ENCODE peak calls at places on chromosomes 12 and 14, in five cellular contexts. Q is body of pancreas, N is adrenal gland, M is spleen, P is PC-3. H is an unnamed sample. For H3K36me3 and H3K9me3, the result is how much of the 10 kb centered on the place peaks cover.

GRCh38 chr12:106227641-106228319 is 20.0 kb downstream of the CKAP4 start:
- DNase-seq in Q (no peak), M (peak), P (peak), N (no peak), H (no peak)

GRCh38 chr14:20327005-20327869 is 5.8 kb downstream of the CCNB1IP1 start:
- DNase-seq in Q (no peak), P (peak), N (no peak), M (no peak), H (no peak)

GRCh38 chr12:55899035-55899434 is 28.7 kb downstream of the PYM1 start:
- DNase-seq in Q (no peak), M (no peak), N (no peak), P (no peak), H (no peak)

GRCh38 chr12:55816876-55817351 is 610 bp downstream of the SARNP start:
- DNase-seq in M (no peak), N (peak), P (peak), Q (no peak), H (no peak)

GRCh38 chr12:93734784-93735183 is 57.6 kb downstream of the CRADD start:
- DNase-seq in P (no peak), Q (no peak), N (no peak), M (no peak), H (no peak)

GRCh38 chr12:1463073-1463905 is 131.1 kb downstream of the FBXL14 start:
- DNase-seq in N (no peak), M (no peak), P (no peak), Q (no peak), H (no peak)

GRCh38 chr14:92597873-92598548 is 84.4 kb downstream of the RIN3 start:
- DNase-seq in N (no peak), Q (no peak), M (no peak), P (no peak), H (no peak)

GRCh38 chr12:101792046-101792931 is 38.5 kb downstream of the GNPTAB start:
- DNase-seq in Q (no peak), N (no peak), P (peak), M (no peak), H (no peak)

GRCh38 chr12:89060133-89060532 is 292.2 kb downstream of the DUSP6 start:
- DNase-seq in M (no peak), Q (no peak), N (no peak), P (no peak), H (no peak)

GRCh38 chr12:6570264-6570887 is 2.3 kb upstream of the NOP2 start:
- DNase-seq in M (peak), P (peak), N (peak), Q (peak), H (peak)

GRCh38 chr12:3998968-3999792 is 126.0 kb upstream of the PARP11 start:
- DNase-seq in P (no peak), M (no peak), Q (peak), N (no peak), H (no peak)

GRCh38 chr14:95242870-95243269 is 76.8 kb downstream of the CLMN start:
- DNase-seq in M (no peak), Q (no peak), P (no peak), N (no peak), H (no peak)

GRCh38 chr12:109192358-109192757 is 76.0 kb downstream of the ACACB start:
- DNase-seq in M (no peak), Q (no peak), P (peak), N (peak), H (peak)

GRCh38 chr12:464484-465267 is 4.9 kb downstream of the B4GALNT3 start:
- DNase-seq in N (peak), P (no peak), Q (no peak), M (no peak), H (no peak)

GRCh38 chr12:2797721-2798418 is 3.1 kb downstream of the FKBP4 start:
- DNase-seq in M (no peak), Q (peak), N (peak), P (no peak), H (no peak)

GRCh38 chr14:21268612-21269251 is 510 bp downstream of the HNRNPC start:
- DNase-seq in Q (peak), P (peak), N (peak), M (no peak), H (no peak)

GRCh38 chr12:8475508-8475907 is 19.7 kb downstream of the CLEC6A start:
- DNase-seq in Q (no peak), P (no peak), M (no peak), N (no peak), H (no peak)

GRCh38 chr12:49905718-49906314 is 2.1 kb upstream of the FAIM2 start:
- DNase-seq in N (no peak), Q (no peak), P (no peak), M (peak), H (no peak)

GRCh38 chr14:50670196-50670875 is 2.2 kb upstream of the SAV1 start:
- DNase-seq in N (no peak), Q (no peak), M (no peak), P (no peak), H (no peak)

GRCh38 chr14:77344597-77344996 is 23.8 kb downstream of the GSTZ1 start:
- DNase-seq in M (no peak), N (no peak), Q (no peak), P (peak), H (no peak)

GRCh38 chr12:132513070-132513398 is 23.1 kb downstream of the FBRSL1 start:
- DNase-seq in N (no peak), P (no peak), Q (no peak), M (no peak), H (no peak)

GRCh38 chr12:49017764-49018281 is 753 bp downstream of the PRKAG1 start:
- DNase-seq in M (no peak), P (peak), Q (no peak), N (peak), H (peak)

GRCh38 chr12:107386569-107386968 is 293.2 kb upstream of the CRY1 start:
- DNase-seq in Q (no peak), M (no peak), P (no peak), N (no peak), H (no peak)

GRCh38 chr12:113325938-113326337 is 9.0 kb downstream of the SLC8B1 start:
- DNase-seq in Q (peak), M (no peak), N (peak), P (no peak), H (peak)

GRCh38 chr14:95106966-95107365 is 50.4 kb downstream of the DICER1 start:
- DNase-seq in N (no peak), Q (no peak), M (no peak), P (peak), H (peak)

GRCh38 chr14:100030441-100031153 is 34.6 kb upstream of the EVL start:
- DNase-seq in P (peak), M (no peak), Q (no peak), N (peak), H (peak)

GRCh38 chr14:101078105-101078891 is 174.8 kb upstream of the RTL1 start:
- DNase-seq in P (no peak), M (no peak), N (no peak), Q (no peak), H (no peak)

GRCh38 chr14:101075801-101076413 is 172.4 kb upstream of the RTL1 start:
- DNase-seq in Q (no peak), M (peak), P (no peak), N (peak), H (no peak)

GRCh38 chr14:101078892-101079221 is 175.3 kb upstream of the RTL1 start:
- DNase-seq in M (peak), Q (no peak), N (peak), P (no peak), H (no peak)

GRCh38 chr14:101076451-101077220 is 173.1 kb upstream of the RTL1 start:
- DNase-seq in Q (no peak), P (no peak), M (peak), N (peak), H (no peak)

DNA sequence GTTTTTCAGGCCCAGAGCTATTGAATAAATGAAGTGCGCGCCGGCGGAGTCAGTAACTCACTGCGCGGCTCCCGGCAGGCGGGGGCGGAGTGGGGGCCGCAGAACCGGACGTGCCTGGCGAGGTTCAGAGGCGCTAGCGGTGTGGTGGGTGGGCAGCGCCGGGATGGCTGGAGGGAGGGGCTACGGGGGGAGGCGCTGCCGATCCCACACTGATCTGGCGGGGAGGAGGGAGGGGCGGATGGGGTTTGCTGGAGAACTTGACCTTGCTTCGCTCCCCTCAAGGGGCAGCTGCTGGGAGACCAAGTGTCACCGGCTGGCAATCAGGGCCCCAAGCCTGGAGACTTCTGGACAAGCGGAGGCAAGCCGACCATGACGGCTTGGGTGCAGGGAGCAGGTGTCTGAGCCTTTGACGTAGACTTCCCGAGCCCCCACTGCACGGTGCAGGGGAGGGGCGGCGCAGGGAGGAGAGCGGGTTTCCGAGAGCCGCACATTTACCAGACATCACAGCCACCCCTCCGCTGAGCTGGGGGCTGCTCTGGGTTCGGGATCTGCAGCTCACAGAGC is 174.1 kb upstream of the RTL1 start:
- DNase-seq in M (peak), P (no peak), N (peak), Q (no peak), H (no peak)
- H3K4me3 ChIP-seq in M (no peak), P (no peak), N (no peak), Q (no peak), H (no peak)

DNA sequence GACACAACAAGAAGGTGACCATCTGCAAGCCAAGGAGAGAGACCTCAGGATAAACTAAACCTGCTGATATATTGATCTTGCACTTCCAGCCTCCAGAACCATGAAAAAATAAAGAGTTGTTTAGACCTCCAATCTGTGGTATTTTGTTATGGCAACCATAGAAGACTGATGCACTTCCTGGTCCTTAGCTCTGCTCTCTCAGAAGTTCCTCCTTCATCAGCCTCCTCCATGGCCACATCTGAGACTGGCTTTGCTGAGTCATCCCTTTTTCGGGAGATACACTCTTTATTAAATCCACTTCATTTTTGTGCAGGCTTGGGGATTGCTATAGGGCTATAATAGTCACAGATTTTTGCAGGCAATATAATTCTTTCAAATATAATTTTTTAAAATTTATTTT is 89.6 kb upstream of the ATF7IP start:
- DNase-seq in M (no peak), P (no peak), Q (no peak), N (no peak), H (no peak)
- H3K36me3 ChIP-seq in M (under half), P (under half), Q (under half), N (under half), H (under half)

GRCh38 chr14:106069786-106070185 is 543.4 kb downstream of the TMEM121 start:
- DNase-seq in Q (no peak), M (no peak), P (no peak), N (no peak), H (no peak)

GRCh38 chr14:106070242-106070641 is 543.9 kb downstream of the TMEM121 start:
- DNase-seq in N (no peak), P (no peak), M (no peak), Q (no peak), H (no peak)

GRCh38 chr14:106062502-106063272 is 536.3 kb downstream of the TMEM121 start:
- DNase-seq in N (no peak), Q (no peak), M (no peak), P (no peak), H (no peak)

DNA sequence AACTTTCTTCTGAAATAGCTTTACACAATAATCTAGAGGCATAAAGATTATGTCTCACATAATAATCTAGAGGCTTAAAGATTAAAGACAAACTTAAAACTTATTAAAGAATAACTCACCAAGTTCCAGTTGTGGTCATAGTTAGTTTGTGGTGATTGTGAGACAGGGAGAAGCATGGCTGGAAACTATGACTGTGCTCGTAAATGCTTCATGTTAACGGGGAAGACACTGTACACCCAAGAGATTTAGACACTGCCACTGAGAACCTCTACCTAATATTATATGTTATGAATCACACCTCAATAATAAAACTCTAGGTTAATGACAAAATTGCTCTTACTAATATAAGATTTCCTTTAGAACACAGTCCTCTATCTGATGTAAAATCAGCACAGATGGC is 541.6 kb downstream of the TMEM121 start:
- DNase-seq in P (no peak), N (no peak), Q (no peak), M (no peak), H (no peak)
- H3K9me3 ChIP-seq in P (under half), N (under half), Q (under half), M (under half), H (under half)

DNA sequence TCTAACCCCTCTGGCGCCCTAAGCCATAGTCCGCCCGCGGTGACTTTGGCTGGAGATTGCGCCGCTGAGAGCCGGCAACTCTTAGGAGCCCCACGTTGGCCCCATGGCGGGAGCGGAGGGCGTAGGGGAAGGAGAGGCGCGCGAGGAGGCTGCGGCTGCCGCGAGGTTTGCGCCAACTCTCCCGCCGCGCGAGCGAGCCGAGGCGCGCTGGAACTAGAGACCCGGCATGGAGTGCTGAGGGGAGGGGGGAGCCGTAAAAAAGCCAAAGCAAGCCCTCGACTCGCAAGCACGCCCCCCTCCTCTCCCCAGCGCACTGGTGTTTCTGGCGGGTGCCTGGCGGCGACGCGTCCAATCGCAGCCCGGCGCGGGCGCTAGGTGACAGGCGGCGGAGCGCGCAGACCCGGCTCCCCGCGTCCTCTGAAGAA is at the start of gene SYT10:
- DNase-seq in N (no peak), Q (no peak), P (no peak), M (peak), H (peak)
- H3K4me3 ChIP-seq in N (peak), Q (no peak), P (no peak), M (peak), H (peak)

GRCh38 chr12:104212516-104212915 is 3.1 kb upstream of the TXNRD1 start:
- DNase-seq in M (no peak), P (no peak), Q (no peak), N (no peak), H (no peak)
- H3K36me3 ChIP-seq in M (under half), P (under half), Q (under half), N (under half), H (under half)

DNA sequence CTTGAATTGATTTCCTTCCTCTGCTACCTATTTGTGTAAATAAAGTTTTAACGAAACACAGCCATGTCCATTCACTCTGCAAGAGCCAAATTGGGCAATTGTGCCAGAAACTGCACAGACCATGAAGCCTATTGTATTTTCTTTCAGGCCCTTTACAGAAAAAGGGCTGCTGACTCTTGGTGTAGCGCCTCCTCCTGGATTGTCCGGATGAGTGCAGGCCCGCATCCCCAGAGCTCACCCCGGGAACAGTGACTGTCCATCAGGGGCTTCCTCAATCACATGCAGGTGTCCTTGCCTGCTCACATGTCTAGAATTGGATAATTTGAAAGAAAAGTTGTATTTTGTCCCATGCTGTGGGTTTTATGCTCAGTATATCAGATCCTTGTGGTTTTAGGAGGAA is 1282.2 kb downstream of the AACS start:
- DNase-seq in M (no peak), N (no peak), Q (no peak), P (no peak), H (no peak)
- H3K9me3 ChIP-seq in M (under half), N (under half), Q (under half), P (under half), H (under half)

DNA sequence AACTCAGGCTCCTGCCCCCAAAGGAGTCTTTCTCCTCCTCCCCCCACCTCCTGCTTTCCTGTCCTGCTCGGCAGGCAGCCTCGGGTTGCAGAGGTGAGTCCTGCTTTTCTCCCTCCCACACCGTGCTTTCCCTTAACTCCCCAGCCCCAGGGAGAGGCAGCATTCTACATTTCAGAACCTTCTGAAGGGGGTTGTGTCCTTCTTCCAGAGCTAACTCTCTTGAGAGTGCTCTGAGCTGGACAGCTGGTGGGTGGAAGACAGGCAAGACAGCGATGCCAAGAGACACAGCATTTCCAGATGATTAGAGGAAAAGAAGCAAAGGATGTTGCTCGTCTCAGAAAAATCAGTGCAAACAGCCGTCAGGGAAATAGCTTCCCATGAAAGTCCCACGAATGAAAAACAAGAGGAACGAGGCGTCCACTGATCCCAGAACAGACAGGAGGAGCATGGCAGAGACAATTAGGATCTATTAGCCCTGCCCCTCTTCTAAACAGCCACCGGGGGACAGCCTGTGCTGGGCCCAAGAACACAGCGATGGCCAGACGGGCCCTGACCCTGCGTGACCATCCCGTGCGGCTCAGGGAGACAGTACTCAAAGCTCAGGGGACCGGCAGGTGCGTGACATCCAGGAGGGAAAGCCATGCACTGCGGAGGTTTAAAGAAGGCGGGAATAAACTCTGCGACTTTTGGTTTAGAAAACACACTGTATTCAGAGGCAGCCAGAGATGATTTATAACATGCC is 216.5 kb upstream of the RTL1 start:
- DNase-seq in N (peak), Q (no peak), M (peak), P (no peak), H (no peak)
- H3K4me3 ChIP-seq in N (no peak), Q (no peak), M (peak), P (no peak), H (no peak)

GRCh38 chr12:110534811-110535210 is 32.7 kb downstream of the RAD9B start:
- DNase-seq in P (no peak), N (no peak), M (no peak), Q (no peak), H (no peak)

GRCh38 chr12:110538869-110539622 is 36.9 kb downstream of the RAD9B start:
- DNase-seq in N (no peak), P (no peak), Q (no peak), M (no peak), H (no peak)

GRCh38 chr12:110540048-110540447 is 37.9 kb downstream of the RAD9B start:
- DNase-seq in M (no peak), Q (no peak), N (no peak), P (peak), H (no peak)

GRCh38 chr12:110537605-110538409 is 35.7 kb downstream of the RAD9B start:
- DNase-seq in M (no peak), Q (peak), P (no peak), N (peak), H (no peak)

GRCh38 chr12:110536834-110537604 is 34.9 kb downstream of the RAD9B start:
- DNase-seq in P (no peak), N (no peak), Q (no peak), M (no peak), H (no peak)
- H3K36me3 ChIP-seq in P (under half), N (under half), Q (under half), M (under half), H (under half)

H was measured in MG63.